ENCODE peak calls at places on chromosomes 12 and 14, in seven cellular contexts. One of them, this sample, is unnamed.

GRCh38 chr12:22691319-22691718 is 66.3 kb downstream of the ETNK1 start:
- DNase-seq in tibial nerve: no peak
- DNase-seq in GM06990: no peak
- DNase-seq in nephron progenitor cell: no peak
- DNase-seq in GM13976: no peak
- DNase-seq in uterus: no peak
- DNase-seq in fibroblast of mammary gland: no peak
- DNase-seq in this sample: no peak

GRCh38 chr12:220946-221550 is 7.1 kb upstream of the SLC6A12 start:
- DNase-seq in tibial nerve: no peak
- DNase-seq in GM06990: no peak
- DNase-seq in nephron progenitor cell: no peak
- DNase-seq in GM13976: no peak
- DNase-seq in uterus: no peak
- DNase-seq in fibroblast of mammary gland: no peak
- DNase-seq in this sample: no peak

GRCh38 chr14:92885279-92886061 is 37.5 kb upstream of the CHGA start:
- DNase-seq in tibial nerve: no peak
- DNase-seq in GM06990: no peak
- DNase-seq in nephron progenitor cell: no peak
- DNase-seq in GM13976: no peak
- DNase-seq in uterus: no peak
- DNase-seq in fibroblast of mammary gland: no peak
- DNase-seq in this sample: no peak

GRCh38 chr12:28941248-28941647 is 207.8 kb upstream of the FAR2 start:
- DNase-seq in tibial nerve: no peak
- DNase-seq in GM06990: no peak
- DNase-seq in nephron progenitor cell: no peak
- DNase-seq in GM13976: no peak
- DNase-seq in uterus: no peak
- DNase-seq in fibroblast of mammary gland: no peak
- DNase-seq in this sample: no peak

GRCh38 chr14:71143391-71144290 is 236.4 kb downstream of the PCNX1 start:
- DNase-seq in tibial nerve: no peak
- DNase-seq in GM06990: no peak
- DNase-seq in nephron progenitor cell: no peak
- DNase-seq in GM13976: no peak
- DNase-seq in uterus: no peak
- DNase-seq in fibroblast of mammary gland: peak
- DNase-seq in this sample: no peak

GRCh38 chr12:125776212-125776611 is 711.0 kb downstream of the AACS start:
- DNase-seq in tibial nerve: no peak
- DNase-seq in GM06990: no peak
- DNase-seq in nephron progenitor cell: no peak
- DNase-seq in GM13976: no peak
- DNase-seq in uterus: no peak
- DNase-seq in fibroblast of mammary gland: no peak
- DNase-seq in this sample: no peak

GRCh38 chr12:113241191-113242017 is 20.1 kb downstream of the TPCN1 start:
- DNase-seq in tibial nerve: peak
- DNase-seq in GM06990: no peak
- DNase-seq in nephron progenitor cell: no peak
- DNase-seq in GM13976: no peak
- DNase-seq in uterus: peak
- DNase-seq in fibroblast of mammary gland: peak
- DNase-seq in this sample: no peak

GRCh38 chr14:97380539-97380941 is 583.4 kb downstream of the VRK1 start:
- DNase-seq in tibial nerve: no peak
- DNase-seq in GM06990: no peak
- DNase-seq in nephron progenitor cell: no peak
- DNase-seq in GM13976: no peak
- DNase-seq in uterus: no peak
- DNase-seq in fibroblast of mammary gland: no peak
- DNase-seq in this sample: no peak

GRCh38 chr14:103052407-103052806 is 4.9 kb downstream of the CDC42BPB start:
- DNase-seq in tibial nerve: no peak
- DNase-seq in GM06990: no peak
- DNase-seq in nephron progenitor cell: no peak
- DNase-seq in GM13976: no peak
- DNase-seq in uterus: no peak
- DNase-seq in fibroblast of mammary gland: no peak
- DNase-seq in this sample: no peak

GRCh38 chr14:103118019-103118662 is 5.1 kb upstream of the TNFAIP2 start:
- DNase-seq in tibial nerve: peak
- DNase-seq in GM06990: no peak
- DNase-seq in nephron progenitor cell: no peak
- DNase-seq in GM13976: no peak
- DNase-seq in uterus: peak
- DNase-seq in fibroblast of mammary gland: peak
- DNase-seq in this sample: no peak

GRCh38 chr12:132175496-132176357 is 31.5 kb downstream of the NOC4L start:
- DNase-seq in tibial nerve: no peak
- DNase-seq in GM06990: no peak
- DNase-seq in nephron progenitor cell: no peak
- DNase-seq in GM13976: no peak
- DNase-seq in uterus: no peak
- DNase-seq in fibroblast of mammary gland: no peak
- DNase-seq in this sample: no peak

GRCh38 chr12:63991036-63991547 is 146.6 kb downstream of the SRGAP1 start:
- DNase-seq in tibial nerve: no peak
- DNase-seq in GM06990: no peak
- DNase-seq in nephron progenitor cell: no peak
- DNase-seq in GM13976: no peak
- DNase-seq in uterus: no peak
- DNase-seq in fibroblast of mammary gland: no peak
- DNase-seq in this sample: no peak

GRCh38 chr14:54600685-54601084 is 33.8 kb downstream of the SAMD4A start:
- DNase-seq in tibial nerve: no peak
- DNase-seq in GM06990: no peak
- DNase-seq in nephron progenitor cell: no peak
- DNase-seq in GM13976: no peak
- DNase-seq in uterus: no peak
- DNase-seq in fibroblast of mammary gland: peak
- DNase-seq in this sample: no peak

GRCh38 chr12:80176706-80177105 is 77.4 kb downstream of the OTOGL start:
- DNase-seq in tibial nerve: no peak
- DNase-seq in GM06990: no peak
- DNase-seq in nephron progenitor cell: no peak
- DNase-seq in GM13976: no peak
- DNase-seq in uterus: no peak
- DNase-seq in fibroblast of mammary gland: no peak
- DNase-seq in this sample: no peak

GRCh38 chr14:52553002-52553670 is 500 bp downstream of the GPR137C start:
- DNase-seq in tibial nerve: no peak
- DNase-seq in GM06990: peak
- DNase-seq in nephron progenitor cell: peak
- DNase-seq in GM13976: peak
- DNase-seq in uterus: peak
- DNase-seq in fibroblast of mammary gland: peak
- DNase-seq in this sample: peak

GRCh38 chr12:82801951-82802610 is 115.4 kb downstream of the TMTC2 start:
- DNase-seq in tibial nerve: no peak
- DNase-seq in GM06990: no peak
- DNase-seq in nephron progenitor cell: no peak
- DNase-seq in GM13976: no peak
- DNase-seq in uterus: no peak
- DNase-seq in fibroblast of mammary gland: no peak
- DNase-seq in this sample: no peak

GRCh38 chr12:121513464-121514183 is 67.2 kb downstream of the KDM2B start:
- DNase-seq in tibial nerve: no peak
- DNase-seq in GM06990: peak
- DNase-seq in nephron progenitor cell: peak
- DNase-seq in GM13976: peak
- DNase-seq in uterus: no peak
- DNase-seq in fibroblast of mammary gland: no peak
- DNase-seq in this sample: peak

GRCh38 chr14:100832311-100832960 is 6.5 kb downstream of the MEG3 start:
- DNase-seq in tibial nerve: no peak
- DNase-seq in GM06990: no peak
- DNase-seq in nephron progenitor cell: no peak
- DNase-seq in GM13976: no peak
- DNase-seq in uterus: no peak
- DNase-seq in fibroblast of mammary gland: no peak
- DNase-seq in this sample: no peak

GRCh38 chr14:35480119-35480769 is 53.7 kb upstream of the INSM2 start:
- DNase-seq in tibial nerve: no peak
- DNase-seq in GM06990: peak
- DNase-seq in nephron progenitor cell: no peak
- DNase-seq in GM13976: peak
- DNase-seq in uterus: no peak
- DNase-seq in fibroblast of mammary gland: peak
- DNase-seq in this sample: peak

GRCh38 chr12:99063182-99063581 is 418.1 kb downstream of the APAF1 start:
- DNase-seq in tibial nerve: no peak
- DNase-seq in GM06990: no peak
- DNase-seq in nephron progenitor cell: no peak
- DNase-seq in GM13976: no peak
- DNase-seq in uterus: no peak
- DNase-seq in fibroblast of mammary gland: no peak
- DNase-seq in this sample: no peak

GRCh38 chr12:79344855-79345840 is 345.6 kb downstream of the PAWR start:
- DNase-seq in tibial nerve: no peak
- DNase-seq in GM06990: no peak
- DNase-seq in nephron progenitor cell: peak
- DNase-seq in GM13976: peak
- DNase-seq in uterus: no peak
- DNase-seq in fibroblast of mammary gland: peak
- DNase-seq in this sample: peak

GRCh38 chr12:78490841-78491240 is 373.7 kb upstream of the SYT1 start:
- DNase-seq in tibial nerve: no peak
- DNase-seq in GM06990: no peak
- DNase-seq in nephron progenitor cell: no peak
- DNase-seq in GM13976: no peak
- DNase-seq in uterus: no peak
- DNase-seq in fibroblast of mammary gland: no peak
- DNase-seq in this sample: no peak

GRCh38 chr14:49897965-49898364 is 5.1 kb downstream of the ARF6 start:
- DNase-seq in tibial nerve: no peak
- DNase-seq in GM06990: no peak
- DNase-seq in nephron progenitor cell: no peak
- DNase-seq in GM13976: no peak
- DNase-seq in uterus: no peak
- DNase-seq in fibroblast of mammary gland: no peak
- DNase-seq in this sample: no peak

GRCh38 chr14:54931598-54932340 is 29.1 kb upstream of the GCH1 start:
- DNase-seq in tibial nerve: no peak
- DNase-seq in GM06990: no peak
- DNase-seq in nephron progenitor cell: no peak
- DNase-seq in GM13976: no peak
- DNase-seq in uterus: no peak
- DNase-seq in fibroblast of mammary gland: no peak
- DNase-seq in this sample: no peak

DNA sequence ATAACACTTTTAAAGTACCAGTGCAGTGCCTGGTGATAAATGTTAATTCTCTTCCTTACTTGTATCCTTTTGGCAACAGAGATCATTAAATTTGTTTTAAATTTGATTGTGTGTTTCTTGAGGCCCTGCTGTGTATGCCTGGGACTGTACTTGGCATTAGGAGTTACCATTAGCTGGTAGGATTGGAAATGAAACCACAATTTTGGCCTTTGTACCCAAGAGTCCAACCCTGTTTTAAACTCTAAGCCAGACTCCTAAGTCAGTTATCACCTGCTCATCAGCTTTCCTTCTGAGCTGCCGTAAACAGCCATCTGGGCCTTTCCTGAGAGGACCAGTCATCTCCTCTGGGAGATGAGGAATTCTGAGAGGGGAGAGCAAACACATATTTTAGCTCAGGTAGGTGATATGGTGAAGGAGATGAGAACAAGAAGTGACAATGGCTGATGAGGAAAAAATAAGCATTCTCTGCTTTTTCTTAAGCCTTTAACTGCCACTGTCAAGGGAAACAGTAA is 74.3 kb upstream of the SRSF5 start:
- DNase-seq in tibial nerve: no peak
- DNase-seq in GM06990: no peak
- DNase-seq in nephron progenitor cell: no peak
- DNase-seq in GM13976: no peak
- DNase-seq in uterus: no peak
- DNase-seq in fibroblast of mammary gland: no peak
- DNase-seq in this sample: no peak
- TF ChIP-seq CTCF in tibial nerve: no peak
- TF ChIP-seq CTCF in GM06990: no peak
- TF ChIP-seq CTCF in nephron progenitor cell: no peak
- TF ChIP-seq CTCF in GM13976: no peak
- TF ChIP-seq CTCF in uterus: no peak
- TF ChIP-seq CTCF in fibroblast of mammary gland: no peak
- TF ChIP-seq CTCF in this sample: no peak

GRCh38 chr12:65986047-65986446 is 144.5 kb downstream of the LLPH start:
- DNase-seq in tibial nerve: no peak
- DNase-seq in GM06990: no peak
- DNase-seq in nephron progenitor cell: no peak
- DNase-seq in GM13976: no peak
- DNase-seq in uterus: no peak
- DNase-seq in fibroblast of mammary gland: no peak
- DNase-seq in this sample: no peak
- TF ChIP-seq CTCF in tibial nerve: no peak
- TF ChIP-seq CTCF in GM06990: no peak
- TF ChIP-seq CTCF in nephron progenitor cell: no peak
- TF ChIP-seq CTCF in GM13976: no peak
- TF ChIP-seq CTCF in uterus: no peak
- TF ChIP-seq CTCF in fibroblast of mammary gland: no peak
- TF ChIP-seq CTCF in this sample: no peak

DNA sequence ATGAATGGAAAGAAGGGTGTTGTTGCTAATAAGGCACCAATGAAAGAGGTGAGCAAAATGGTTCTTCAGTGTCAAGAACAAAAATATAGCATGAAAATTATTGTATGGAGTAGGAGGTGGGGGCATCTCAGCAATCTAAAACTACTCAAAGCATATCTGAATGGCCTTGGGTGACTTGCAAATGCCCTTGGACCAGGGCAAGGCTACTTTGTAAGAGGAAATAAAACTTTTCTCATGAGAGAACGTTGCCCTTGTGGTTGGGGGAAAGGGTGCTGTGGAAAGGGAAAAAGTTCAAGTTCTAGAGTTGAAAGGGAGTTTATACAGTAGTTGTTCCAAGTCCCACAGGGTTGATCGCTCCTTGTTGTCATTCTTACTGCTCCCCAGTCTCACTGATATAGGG is 270.6 kb downstream of the DUSP6 start:
- DNase-seq in tibial nerve: no peak
- DNase-seq in GM06990: no peak
- DNase-seq in nephron progenitor cell: no peak
- DNase-seq in GM13976: no peak
- DNase-seq in uterus: no peak
- DNase-seq in fibroblast of mammary gland: no peak
- DNase-seq in this sample: no peak
- TF ChIP-seq CTCF in tibial nerve: no peak
- TF ChIP-seq CTCF in GM06990: no peak
- TF ChIP-seq CTCF in nephron progenitor cell: no peak
- TF ChIP-seq CTCF in GM13976: no peak
- TF ChIP-seq CTCF in uterus: no peak
- TF ChIP-seq CTCF in fibroblast of mammary gland: no peak
- TF ChIP-seq CTCF in this sample: no peak

GRCh38 chr12:62224601-62225000 is 35.6 kb upstream of the USP15 start:
- DNase-seq in tibial nerve: no peak
- DNase-seq in GM06990: no peak
- DNase-seq in nephron progenitor cell: no peak
- DNase-seq in GM13976: no peak
- DNase-seq in uterus: no peak
- DNase-seq in fibroblast of mammary gland: no peak
- DNase-seq in this sample: no peak
- TF ChIP-seq CTCF in tibial nerve: no peak
- TF ChIP-seq CTCF in GM06990: no peak
- TF ChIP-seq CTCF in nephron progenitor cell: no peak
- TF ChIP-seq CTCF in GM13976: no peak
- TF ChIP-seq CTCF in uterus: no peak
- TF ChIP-seq CTCF in fibroblast of mammary gland: no peak
- TF ChIP-seq CTCF in this sample: no peak

This sample was measured in GM10248.